ENCODE peak calls at places on chromosomes 5 and 9, in ten cellular contexts. X is activated B cell treated with CpG ODN at 0.5 μM for 24 hours, F is chondrocyte, U is cardiac muscle cell, O is bronchial epithelial cell, D is IMR-90, Y is transverse colon, V is AG04450, B is GM10248, I is kidney epithelial cell. G is an unnamed sample.

GRCh38 chr5:55033568-55033967 is 9.5 kb downstream of the GZMK start:
- DNase-seq in V (no peak), F (no peak), O (no peak), I (no peak), Y (no peak), B (no peak), U (no peak), D (no peak), X (no peak), G (peak)

GRCh38 chr5:132785355-132785754 is 8.3 kb upstream of the SEPTIN8 start:
- DNase-seq in B (peak), F (no peak), D (peak), U (no peak), Y (no peak), X (no peak), O (no peak), I (no peak), V (no peak), G (no peak)

GRCh38 chr5:72379936-72380335 is 59.8 kb downstream of the PTCD2 start:
- DNase-seq in Y (no peak), X (no peak), V (no peak), B (no peak), O (peak), U (no peak), D (peak), F (no peak), I (no peak), G (no peak)

GRCh38 chr5:13553896-13554295 is 390.6 kb downstream of the DNAH5 start:
- DNase-seq in X (no peak), I (no peak), V (no peak), Y (no peak), F (no peak), O (peak), D (no peak), B (no peak), U (no peak), G (peak)

GRCh38 chr5:136012041-136012804 is 16.6 kb upstream of the TGFBI start:
- DNase-seq in O (peak), I (no peak), U (peak), V (no peak), B (no peak), X (no peak), F (no peak), D (peak), Y (no peak), G (no peak)

GRCh38 chr9:134653259-134654009 is 11.8 kb downstream of the COL5A1 start:
- DNase-seq in I (no peak), O (no peak), F (peak), Y (no peak), D (no peak), B (no peak), X (no peak), V (no peak), U (no peak), G (no peak)

GRCh38 chr5:98902733-98903132 is 26.1 kb downstream of the CHD1 start:
- DNase-seq in F (no peak), O (peak), V (no peak), Y (no peak), X (no peak), B (no peak), U (peak), I (no peak), D (peak), G (no peak)

GRCh38 chr9:89431930-89432725 is 65.8 kb downstream of the SEMA4D start:
- DNase-seq in X (no peak), D (no peak), F (peak), O (no peak), Y (no peak), B (no peak), I (no peak), U (no peak), V (no peak), G (no peak)

GRCh38 chr9:75229605-75230332 is 141.5 kb downstream of the OSTF1 start:
- DNase-seq in B (no peak), V (no peak), U (peak), X (no peak), D (no peak), Y (peak), O (peak), I (peak), F (no peak), G (no peak)

GRCh38 chr5:63963080-63963735 is 963 bp upstream of the HTR1A start:
- DNase-seq in U (peak), D (peak), O (peak), X (no peak), F (no peak), V (peak), I (peak), B (peak), Y (peak), G (peak)

GRCh38 chr9:107542401-107542800 is 52.8 kb upstream of the KLF4 start:
- DNase-seq in I (no peak), V (no peak), F (no peak), U (peak), Y (no peak), X (no peak), B (no peak), O (peak), D (no peak), G (no peak)

GRCh38 chr9:118569151-118569550 is 800.1 kb downstream of the BRINP1 start:
- DNase-seq in Y (no peak), D (no peak), V (no peak), F (no peak), U (no peak), B (no peak), O (no peak), I (no peak), X (no peak), G (no peak)

GRCh38 chr5:154159343-154159742 is 31.2 kb upstream of the GALNT10 start:
- DNase-seq in O (peak), V (no peak), B (no peak), D (peak), U (peak), X (no peak), Y (no peak), F (no peak), I (no peak), G (no peak)

GRCh38 chr5:94422819-94423218 is 195.6 kb downstream of the KIAA0825 start:
- DNase-seq in X (no peak), O (peak), B (no peak), I (peak), Y (no peak), U (peak), F (no peak), V (no peak), D (peak), G (no peak)

GRCh38 chr5:151770383-151771258 is 1.1 kb upstream of the G3BP1 start:
- DNase-seq in Y (peak), U (peak), V (no peak), F (peak), I (no peak), D (peak), X (peak), B (peak), O (peak), G (peak)
- TF ChIP-seq CTCF in Y (no peak), U (no peak), V (no peak), F (no peak), I (no peak), D (peak), X (no peak), B (peak), O (no peak), G (no peak)

DNA sequence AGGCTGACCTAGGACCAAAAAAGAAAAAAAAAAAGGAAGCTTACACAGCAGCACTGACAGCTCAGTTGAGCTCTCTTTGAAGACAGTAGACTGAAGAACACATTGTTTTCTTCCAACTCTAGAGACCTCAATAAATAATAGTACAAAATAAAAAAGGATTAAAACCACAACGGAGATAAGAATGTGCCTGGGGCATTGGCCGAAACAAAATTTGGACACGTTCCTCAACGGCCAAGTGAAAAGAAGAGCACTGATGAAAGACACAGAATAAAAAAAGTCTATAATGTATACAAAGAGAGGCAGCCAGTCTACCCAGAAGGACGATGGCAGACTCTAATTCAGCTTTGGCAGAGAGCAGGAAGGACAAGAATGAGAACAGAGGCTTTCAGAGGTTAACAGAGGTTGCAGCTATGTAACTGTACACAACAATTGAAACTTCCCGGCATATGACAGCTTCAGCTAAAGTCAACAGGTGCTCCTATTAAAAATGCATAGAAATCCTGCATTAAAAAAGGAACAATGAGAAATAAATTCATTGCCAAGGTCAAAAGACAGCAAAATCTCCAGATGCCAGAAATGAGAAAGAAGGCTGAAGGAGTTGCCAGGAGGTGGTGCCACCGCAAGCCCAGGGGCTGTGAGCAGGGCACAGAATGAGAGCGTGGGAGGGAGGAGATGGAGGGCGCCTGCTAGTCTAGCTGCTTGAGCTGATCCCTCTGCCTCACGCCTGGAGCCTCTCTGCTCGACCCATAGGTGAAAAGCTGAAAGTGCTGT is 113.9 kb downstream of the DCP2 start:
- DNase-seq in I (no peak), X (no peak), U (peak), O (no peak), D (no peak), V (no peak), F (no peak), Y (no peak), B (no peak), G (peak)
- TF ChIP-seq CTCF in I (no peak), X (no peak), U (no peak), O (no peak), D (no peak), V (no peak), F (peak), Y (no peak), B (no peak), G (no peak)

GRCh38 chr5:167241436-167242067 is 1049.9 kb upstream of the WWC1 start:
- DNase-seq in F (no peak), V (no peak), D (no peak), I (no peak), U (no peak), B (no peak), Y (no peak), O (no peak), X (no peak), G (no peak)

GRCh38 chr5:167248262-167248661 is 1043.2 kb upstream of the WWC1 start:
- DNase-seq in V (no peak), F (no peak), B (no peak), X (no peak), D (no peak), O (no peak), Y (no peak), I (no peak), U (no peak), G (no peak)

GRCh38 chr5:167245871-167246270 is 1045.6 kb upstream of the WWC1 start:
- DNase-seq in F (no peak), O (no peak), X (no peak), D (no peak), I (no peak), Y (no peak), V (no peak), B (no peak), U (no peak), G (no peak)

DNA sequence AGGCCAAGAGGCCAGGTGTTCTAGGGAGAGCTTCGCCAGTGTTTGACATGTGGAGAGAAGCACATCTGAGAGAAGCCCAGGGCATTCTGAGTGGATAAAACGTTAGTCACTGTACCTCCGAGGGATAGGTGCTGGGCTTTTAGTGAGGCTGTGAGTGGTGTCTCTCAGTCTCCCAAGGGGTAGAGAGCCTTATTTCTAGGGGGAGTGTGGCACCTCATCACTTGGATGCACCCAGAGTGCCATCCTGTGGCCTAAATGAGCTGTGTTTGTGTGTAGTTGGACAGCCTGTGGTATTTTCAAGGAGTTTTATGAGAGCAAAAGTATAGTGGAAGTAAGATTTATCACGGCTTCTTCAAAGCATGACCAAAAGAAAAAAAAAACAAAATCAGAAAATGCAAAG is 1046.9 kb upstream of the WWC1 start:
- DNase-seq in F (no peak), Y (no peak), V (no peak), I (no peak), D (no peak), U (peak), X (no peak), O (no peak), B (no peak), G (no peak)
- TF ChIP-seq CTCF in F (peak), Y (no peak), V (peak), I (no peak), D (peak), U (peak), X (no peak), O (no peak), B (no peak), G (no peak)

DNA sequence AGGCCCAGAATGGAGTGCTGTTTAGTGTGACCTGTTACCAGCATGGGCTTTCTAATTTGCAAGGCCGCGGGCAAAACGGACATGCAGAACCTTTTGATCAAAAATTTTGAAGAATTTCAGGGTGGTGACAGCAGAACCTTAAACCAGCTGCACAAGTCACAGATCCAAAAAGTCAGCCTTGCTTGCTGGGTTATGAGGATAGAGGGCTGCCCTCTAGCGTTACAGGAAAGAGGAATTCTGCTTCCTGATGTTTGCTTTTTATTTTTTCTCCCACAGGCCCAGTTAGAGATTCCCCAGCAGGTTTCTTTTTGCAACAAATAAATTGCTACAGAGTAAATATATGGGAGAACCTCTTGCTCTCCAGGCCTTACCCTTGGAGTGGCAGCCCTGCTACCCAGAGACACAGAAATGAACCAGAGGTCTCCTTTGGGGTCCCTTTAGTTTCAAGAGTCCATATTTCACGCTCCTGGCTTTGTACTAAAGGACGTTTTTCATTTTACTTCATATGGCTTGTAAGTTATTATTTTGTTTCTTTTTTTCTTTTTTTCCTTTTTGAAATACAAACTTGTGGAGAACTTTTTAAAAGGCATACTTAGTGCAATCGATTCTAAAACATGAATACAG is 3.4 kb upstream of the ADCY2 start:
- DNase-seq in I (no peak), F (no peak), D (no peak), O (peak), U (peak), V (no peak), B (no peak), X (no peak), Y (no peak), G (no peak)
- TF ChIP-seq CTCF in I (peak), F (peak), D (no peak), O (peak), U (peak), V (peak), B (peak), X (no peak), Y (peak), G (no peak)

DNA sequence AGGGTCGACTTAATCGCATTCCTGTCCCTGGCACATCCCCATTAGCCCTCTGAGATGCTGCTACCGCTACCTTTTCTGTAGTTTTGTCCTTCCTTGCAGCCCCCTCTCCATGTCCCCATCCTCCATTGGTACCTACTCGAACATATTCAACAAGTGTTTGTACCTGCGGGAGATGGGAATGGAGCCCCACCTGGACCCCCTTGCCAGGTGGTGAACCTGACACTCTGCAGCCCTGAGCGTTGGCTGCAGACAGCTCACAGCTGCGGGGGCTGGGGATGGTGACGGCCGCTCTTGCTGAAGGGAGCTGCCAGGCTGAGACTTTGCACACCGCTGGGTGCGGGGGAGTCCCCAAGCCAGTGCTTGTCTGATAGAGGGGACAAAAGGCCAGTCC is 96.3 kb upstream of the DAP start:
- DNase-seq in V (no peak), X (no peak), O (no peak), U (no peak), B (no peak), I (no peak), F (no peak), D (no peak), Y (no peak), G (no peak)
- TF ChIP-seq CTCF in V (no peak), X (no peak), O (no peak), U (no peak), B (peak), I (no peak), F (peak), D (no peak), Y (no peak), G (peak)

GRCh38 chr5:9222054-9222738 is 323.7 kb downstream of the SEMA5A start:
- DNase-seq in X (no peak), I (no peak), Y (no peak), F (no peak), V (no peak), U (no peak), B (no peak), D (no peak), O (no peak), G (no peak)
- TF ChIP-seq CTCF in X (no peak), I (no peak), Y (no peak), F (no peak), V (no peak), U (no peak), B (no peak), D (no peak), O (no peak), G (no peak)

G was measured in activated CD8-positive, alpha-beta T cell treated with anti-CD3 and anti-CD28 coated beads for 36 hours.